ENCODE peak calls at places on chromosome 20, in four cellular contexts. P is K562, X is IMR-90, V is GM12878. C is an unnamed sample.

GRCh38 chr20:63309261-63310071 is 16.5 kb downstream of the COL20A1 start:
- DNase-seq in P (peak), X (peak), V (no peak), C (peak)

GRCh38 chr20:8766868-8767390 is 302.0 kb upstream of the PLCB4 start:
- DNase-seq in X (no peak), P (no peak), V (no peak), C (no peak)

GRCh38 chr20:60630609-60631008 is 621.5 kb upstream of the CDH4 start:
- DNase-seq in V (no peak), P (no peak), X (no peak), C (peak)

GRCh38 chr20:63076421-63076820 is 69.7 kb upstream of the BHLHE23 start:
- DNase-seq in X (no peak), P (no peak), V (no peak), C (no peak)

GRCh38 chr20:63536997-63537524 is at the start of gene PTK6:
- DNase-seq in X (no peak), P (no peak), V (no peak), C (no peak)

GRCh38 chr20:20452254-20452676 is 84.4 kb downstream of the INSM1 start:
- DNase-seq in P (no peak), V (peak), X (peak), C (peak)

GRCh38 chr20:42589976-42590639 is 599.6 kb downstream of the PTPRT start:
- DNase-seq in P (no peak), X (no peak), V (no peak), C (no peak)

GRCh38 chr20:53023717-53024116 is 51.6 kb downstream of the TSHZ2 start:
- DNase-seq in V (no peak), P (no peak), X (no peak), C (no peak)

GRCh38 chr20:61737346-61737745 is 328.3 kb downstream of the TAF4 start:
- DNase-seq in X (no peak), V (no peak), P (no peak), C (no peak)

GRCh38 chr20:11379257-11380011 is 538.3 kb upstream of the BTBD3 start:
- DNase-seq in P (no peak), V (no peak), X (no peak), C (peak)

GRCh38 chr20:7151666-7152065 is 384.2 kb downstream of the BMP2 start:
- DNase-seq in V (no peak), P (no peak), X (no peak), C (no peak)

GRCh38 chr20:33798444-33798843 is 12.7 kb upstream of the CHMP4B start:
- DNase-seq in V (no peak), P (no peak), X (no peak), C (no peak)

GRCh38 chr20:43915209-43916072 is 789 bp downstream of the TOX2 start:
- DNase-seq in V (no peak), X (peak), P (no peak), C (no peak)

GRCh38 chr20:33291830-33292355 is 8.9 kb downstream of the BPIFB1 start:
- DNase-seq in X (no peak), V (no peak), P (peak), C (peak)

GRCh38 chr20:22910287-22910852 is 124.7 kb upstream of the SSTR4 start:
- DNase-seq in P (peak), X (no peak), V (no peak), C (no peak)

GRCh38 chr20:14498809-14499208 is 161.4 kb upstream of the FLRT3 start:
- DNase-seq in P (no peak), V (no peak), X (no peak), C (peak)

GRCh38 chr20:49691818-49692568 is 21.7 kb downstream of the B4GALT5 start:
- DNase-seq in P (no peak), V (no peak), X (no peak), C (no peak)

GRCh38 chr20:57809661-57810172 is 99.9 kb upstream of the PMEPA1 start:
- DNase-seq in V (no peak), P (no peak), X (no peak), C (no peak)

GRCh38 chr20:9590189-9590588 is 75.8 kb downstream of the LAMP5 start:
- DNase-seq in P (no peak), X (peak), V (no peak), C (no peak)

GRCh38 chr20:63125893-63126601 is 89.9 kb downstream of the YTHDF1 start:
- DNase-seq in P (no peak), V (no peak), X (no peak), C (no peak)

GRCh38 chr20:63235399-63235983 is at the start of gene BIRC7:
- DNase-seq in X (no peak), V (no peak), P (peak), C (no peak)

GRCh38 chr20:32672982-32673727 is 586 bp downstream of the C20orf203 start:
- DNase-seq in P (no peak), V (no peak), X (no peak), C (no peak)

GRCh38 chr20:43507150-43508080 is at the start of gene L3MBTL1:
- DNase-seq in P (peak), V (no peak), X (peak), C (no peak)

GRCh38 chr20:13684566-13685222 is 46.0 kb upstream of the TASP1 start:
- DNase-seq in V (peak), X (no peak), P (peak), C (no peak)

GRCh38 chr20:31523361-31524283 is 9.4 kb downstream of the HM13 start:
- DNase-seq in X (peak), P (no peak), V (no peak), C (no peak)

GRCh38 chr20:48791014-48791413 is 36.8 kb downstream of the PREX1 start:
- DNase-seq in X (no peak), P (no peak), V (no peak), C (no peak)

GRCh38 chr20:20685635-20686034 is 26.8 kb downstream of the RALGAPA2 start:
- DNase-seq in P (no peak), V (no peak), X (no peak), C (no peak)

GRCh38 chr20:49706548-49707517 is 6.8 kb downstream of the B4GALT5 start:
- DNase-seq in X (no peak), V (no peak), P (peak), C (no peak)

GRCh38 chr20:22974354-22974753 is 60.8 kb upstream of the SSTR4 start:
- DNase-seq in P (peak), V (no peak), X (no peak), C (no peak)

GRCh38 chr20:62753626-62754025 is 42.6 kb upstream of the MRGBP start:
- DNase-seq in X (no peak), V (no peak), P (no peak), C (no peak)

GRCh38 chr20:31839782-31840487 is 5.5 kb downstream of the FOXS1 start:
- DNase-seq in V (no peak), X (no peak), P (peak), C (no peak)

GRCh38 chr20:61538481-61539265 is 286.6 kb downstream of the CDH4 start:
- DNase-seq in P (no peak), V (no peak), X (no peak), C (no peak)

GRCh38 chr20:34720266-34720665 is 16.1 kb downstream of the TP53INP2 start:
- DNase-seq in X (peak), V (no peak), P (no peak), C (no peak)

GRCh38 chr20:49230575-49231211 is 11.5 kb downstream of the DDX27 start:
- DNase-seq in P (no peak), V (no peak), X (peak), C (no peak)

GRCh38 chr20:13325033-13325432 is 104.0 kb downstream of the ISM1 start:
- DNase-seq in X (peak), P (peak), V (no peak), C (peak)

GRCh38 chr20:7579888-7580287 is 360.4 kb downstream of the HAO1 start:
- DNase-seq in X (no peak), P (no peak), V (no peak), C (no peak)

GRCh38 chr20:63132131-63132714 is 83.7 kb downstream of the YTHDF1 start:
- DNase-seq in P (no peak), X (no peak), V (no peak), C (no peak)

DNA sequence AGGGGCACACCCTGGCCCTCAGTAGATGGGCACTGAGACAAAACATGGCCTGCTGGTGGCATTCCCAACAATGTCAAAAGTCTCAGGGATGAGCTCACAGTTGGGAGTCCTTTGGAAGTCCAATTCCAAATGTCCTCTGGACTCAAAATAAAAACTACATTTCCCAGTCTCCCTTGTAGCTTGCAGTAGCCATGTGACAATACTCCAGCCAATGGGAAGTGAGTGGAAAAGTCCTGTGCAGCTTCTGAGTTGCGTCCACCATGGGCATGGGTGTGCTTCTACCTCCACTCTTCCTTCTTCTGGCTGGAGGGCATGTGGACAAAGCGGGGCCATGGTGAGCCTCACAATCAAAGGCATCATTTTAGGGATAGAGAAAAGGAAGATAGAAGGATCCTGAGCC is 5.8 kb upstream of the ADAM33 start:
- DNase-seq in X (peak), V (no peak), P (peak), C (no peak)
- TF ChIP-seq CHD1 in X (no peak), V (no peak), P (no peak), C (no peak)

DNA sequence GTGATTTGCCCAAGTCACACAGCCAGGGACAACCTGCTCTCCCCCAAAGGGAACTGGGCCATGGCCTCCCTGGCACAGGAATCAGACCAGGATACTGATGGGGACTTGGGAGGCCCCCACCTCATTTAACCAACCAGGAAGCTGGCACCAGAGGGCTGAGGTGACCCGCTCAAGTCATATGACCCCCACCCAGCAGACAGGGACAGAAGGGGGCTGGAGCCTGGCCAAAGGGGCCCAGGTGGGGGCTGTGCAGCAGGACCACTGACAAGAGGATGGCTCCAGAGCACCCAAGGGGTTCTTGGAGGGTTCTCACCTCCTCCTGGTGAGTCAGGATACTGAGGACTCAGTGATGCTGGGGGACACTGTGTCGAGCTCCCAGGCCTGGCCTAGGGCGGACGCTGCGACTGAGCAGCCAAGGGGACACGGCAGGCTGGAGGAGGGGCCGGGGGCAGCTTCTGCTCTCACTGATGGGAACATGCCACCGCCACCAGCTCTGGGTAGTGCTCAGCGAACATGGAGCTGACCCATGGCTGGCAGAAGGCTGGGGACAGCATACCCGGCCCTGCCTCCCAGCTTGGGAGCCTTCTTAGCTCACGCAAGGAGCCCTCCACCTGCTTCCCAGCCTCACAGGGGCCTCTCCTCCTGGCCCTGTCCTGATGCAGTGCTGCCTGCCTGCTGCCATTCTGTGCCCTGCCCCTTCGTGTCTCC is 1.2 kb downstream of the CST7 start:
- DNase-seq in P (no peak), V (no peak), X (no peak), C (no peak)
- TF ChIP-seq CHD1 in P (no peak), V (no peak), X (no peak), C (no peak)

DNA sequence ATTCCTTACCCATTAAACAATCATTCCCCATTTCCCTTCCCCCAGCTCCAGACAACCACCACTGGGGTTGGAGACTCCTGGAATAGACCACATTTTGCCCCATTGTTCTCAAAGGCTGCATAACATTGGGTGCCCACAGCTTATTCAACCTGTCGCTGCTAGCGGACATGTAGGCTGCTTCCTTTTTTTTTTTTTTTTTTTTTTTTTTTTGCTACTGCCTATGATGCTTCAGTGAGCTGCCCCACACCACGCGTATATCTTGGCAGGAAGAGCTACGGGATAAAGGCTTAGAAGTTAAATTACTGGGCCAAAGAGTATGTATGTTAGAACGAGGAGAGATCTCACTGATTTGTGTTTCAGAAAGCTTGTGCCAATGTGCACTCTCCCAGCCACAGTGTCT is 7.0 kb downstream of the LBP start:
- DNase-seq in V (no peak), P (no peak), X (peak), C (no peak)
- TF ChIP-seq CHD1 in V (no peak), P (no peak), X (no peak), C (no peak)

GRCh38 chr20:58835231-58835630 is 15.5 kb downstream of the GNAS-AS1 start:
- DNase-seq in X (no peak), V (no peak), P (no peak), C (no peak)
- TF ChIP-seq CHD1 in X (no peak), V (no peak), P (no peak), C (no peak)

GRCh38 chr20:18005170-18005989 is 36.6 kb downstream of the MGME1 start:
- DNase-seq in X (no peak), P (no peak), V (peak), C (peak)
- TF ChIP-seq CHD1 in X (no peak), P (no peak), V (no peak), C (no peak)

DNA sequence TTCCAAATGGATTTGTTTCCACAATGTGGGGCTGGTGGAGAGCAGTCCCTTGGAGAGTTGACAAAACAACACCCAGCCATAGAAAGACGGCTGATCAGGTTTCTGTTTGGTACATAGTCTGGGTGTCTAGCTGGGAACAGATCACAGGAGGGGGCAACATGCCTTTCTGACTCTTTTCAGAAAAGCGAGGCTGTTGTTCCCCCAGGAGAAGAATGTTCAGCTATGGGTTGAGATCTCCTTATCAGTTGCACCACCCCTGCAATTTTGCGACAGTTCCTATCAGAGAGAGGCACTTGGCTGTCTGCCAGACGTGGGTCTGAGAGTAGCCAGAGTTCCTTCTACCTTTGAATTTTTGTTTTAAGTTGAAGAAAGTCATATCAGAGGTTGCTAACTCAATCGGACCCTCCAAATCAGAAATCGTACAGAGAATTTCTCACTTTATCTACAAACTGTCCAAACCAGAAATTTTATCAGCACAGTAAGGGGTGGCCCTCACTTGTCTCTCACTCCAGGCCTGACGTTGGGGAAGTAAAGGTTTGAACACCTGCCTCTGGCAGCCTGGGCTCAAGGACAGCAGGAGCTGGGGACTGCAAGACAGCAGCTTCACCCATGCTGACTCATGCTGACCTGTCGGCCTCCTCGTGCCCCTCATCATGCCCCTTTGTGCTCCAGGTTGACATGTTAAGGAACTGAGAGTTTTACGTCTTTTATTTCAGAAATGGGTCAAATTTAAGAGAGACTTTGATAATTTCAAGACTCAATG is 42.2 kb downstream of the TMC2 start:
- DNase-seq in X (no peak), V (no peak), P (peak), C (peak)
- TF ChIP-seq CHD1 in X (no peak), V (no peak), P (no peak), C (no peak)

GRCh38 chr20:47501483-47502270 is at the start of gene NCOA3:
- DNase-seq in X (peak), P (peak), V (no peak), C (peak)
- TF ChIP-seq CHD1 in X (no peak), P (no peak), V (peak), C (no peak)

GRCh38 chr20:5658897-5659296 is 91.3 kb upstream of the SHLD1 start:
- DNase-seq in P (peak), X (peak), V (no peak), C (no peak)
- TF ChIP-seq CHD1 in P (no peak), X (no peak), V (no peak), C (no peak)

GRCh38 chr20:41380551-41381262 is 14.1 kb upstream of the EMILIN3 start:
- DNase-seq in X (no peak), V (no peak), P (no peak), C (no peak)
- TF ChIP-seq CHD1 in X (no peak), V (no peak), P (no peak), C (no peak)

GRCh38 chr20:50824137-50824536 is 29.3 kb downstream of the BCAS4 start:
- DNase-seq in X (peak), P (no peak), V (no peak), C (no peak)
- TF ChIP-seq CHD1 in X (no peak), P (no peak), V (no peak), C (no peak)